ENCODE peak calls at places on chromosome 1, in six cellular contexts. U is thyroid gland, R is fibroblast of lung, W is NB4, M is thoracic aorta, L is heart right ventricle. K is an unnamed sample.

GRCh38 chr1:57986432-57986831 is 560.1 kb downstream of the OMA1 start:
- DNase-seq in M (no peak), W (peak), R (no peak), L (no peak), U (no peak), K (no peak)

GRCh38 chr1:65629788-65630187 is 162.9 kb upstream of the PDE4B start:
- DNase-seq in W (no peak), U (no peak), L (no peak), M (no peak), R (no peak), K (no peak)

GRCh38 chr1:248905949-248906740 is at the start of gene PGBD2:
- DNase-seq in W (peak), L (peak), M (peak), U (peak), R (peak), K (peak)

GRCh38 chr1:84225636-84226035 is 75.9 kb upstream of the SAMD13 start:
- DNase-seq in L (no peak), R (no peak), W (peak), M (no peak), U (no peak), K (no peak)

GRCh38 chr1:17510138-17510537 is 29.4 kb upstream of the ARHGEF10L start:
- DNase-seq in M (no peak), W (no peak), L (no peak), U (no peak), R (no peak), K (no peak)

GRCh38 chr1:66553846-66554245 is 19.9 kb downstream of the SGIP1 start:
- DNase-seq in M (no peak), U (no peak), R (peak), L (no peak), W (no peak), K (no peak)

GRCh38 chr1:244968431-244968830 is 104.1 kb upstream of the HNRNPU start:
- DNase-seq in U (no peak), W (no peak), M (no peak), L (no peak), R (no peak), K (no peak)

GRCh38 chr1:168509875-168510594 is 33.8 kb downstream of the XCL2 start:
- DNase-seq in W (no peak), R (no peak), L (no peak), U (no peak), M (no peak), K (no peak)

GRCh38 chr1:14661220-14661619 is 62.7 kb downstream of the KAZN start:
- DNase-seq in U (no peak), M (no peak), W (no peak), L (peak), R (peak), K (no peak)

GRCh38 chr1:189939967-189940366 is 537.7 kb downstream of the BRINP3 start:
- DNase-seq in U (no peak), W (no peak), M (no peak), L (no peak), R (peak), K (no peak)

GRCh38 chr1:35210306-35211112 is 17.6 kb upstream of the SFPQ start:
- DNase-seq in R (peak), U (no peak), W (no peak), L (peak), M (no peak), K (no peak)

GRCh38 chr1:218669431-218669830 is 324.3 kb downstream of the TGFB2 start:
- DNase-seq in R (peak), W (no peak), U (no peak), L (no peak), M (no peak), K (no peak)

GRCh38 chr1:29736582-29737188 is 500.4 kb downstream of the PTPRU start:
- DNase-seq in R (peak), M (no peak), U (peak), L (peak), W (peak), K (no peak)

GRCh38 chr1:10714337-10715114 is 81.9 kb downstream of the CASZ1 start:
- DNase-seq in R (peak), L (peak), M (no peak), U (peak), W (no peak), K (no peak)

GRCh38 chr1:39213511-39214002 is 9.1 kb downstream of the MACF1 start:
- DNase-seq in L (no peak), M (no peak), R (peak), W (no peak), U (no peak), K (no peak)

GRCh38 chr1:227889047-227889862 is 58.5 kb downstream of the WNT9A start:
- DNase-seq in W (no peak), R (no peak), L (no peak), M (no peak), U (no peak), K (no peak)

GRCh38 chr1:165116732-165117131 is 239.8 kb downstream of the LMX1A start:
- DNase-seq in L (no peak), M (no peak), R (peak), U (no peak), W (no peak), K (peak)

GRCh38 chr1:13965770-13966398 is 265.9 kb downstream of the PRDM2 start:
- DNase-seq in L (peak), U (peak), R (peak), M (no peak), W (peak), K (no peak)

GRCh38 chr1:203268901-203269653 is 36.2 kb upstream of the BTG2 start:
- DNase-seq in R (peak), L (no peak), U (peak), M (no peak), W (peak), K (no peak)

GRCh38 chr1:207454046-207454964 is at the start of gene CR2:
- DNase-seq in R (peak), L (no peak), M (no peak), U (peak), W (peak), K (no peak)

GRCh38 chr1:215682232-215682631 is 115.1 kb downstream of the KCTD3 start:
- DNase-seq in U (no peak), R (no peak), L (no peak), W (no peak), M (no peak), K (no peak)
- TF ChIP-seq CTCF in U (no peak), R (no peak), L (no peak), W (no peak), M (no peak), K (peak)

GRCh38 chr1:161039546-161039945 is 782 bp upstream of the TSTD1 start:
- DNase-seq in L (no peak), M (no peak), R (no peak), U (no peak), W (no peak), K (no peak)
- H3K4me3 ChIP-seq in L (no peak), M (no peak), R (no peak), U (no peak), W (no peak), K (no peak)

GRCh38 chr1:178189814-178190213 is 95.9 kb downstream of the RASAL2 start:
- DNase-seq in R (no peak), L (peak), W (peak), U (peak), M (no peak), K (no peak)
- TF ChIP-seq CTCF in R (peak), L (peak), W (peak), U (no peak), M (no peak), K (peak)

GRCh38 chr1:178862864-178863263 is 8.0 kb downstream of the ANGPTL1 start:
- DNase-seq in L (no peak), R (no peak), U (no peak), W (no peak), M (no peak), K (no peak)
- H3K4me3 ChIP-seq in L (no peak), R (no peak), U (no peak), W (no peak), M (no peak), K (no peak)

GRCh38 chr1:184116287-184116686 is 64.8 kb downstream of the TSEN15 start:
- DNase-seq in U (peak), L (no peak), W (no peak), R (no peak), M (no peak), K (no peak)

GRCh38 chr1:184114818-184115398 is 63.4 kb downstream of the TSEN15 start:
- DNase-seq in W (no peak), L (no peak), R (no peak), M (no peak), U (no peak), K (no peak)

GRCh38 chr1:184113251-184113650 is 61.7 kb downstream of the TSEN15 start:
- DNase-seq in U (no peak), R (peak), M (no peak), L (no peak), W (no peak), K (no peak)

GRCh38 chr1:184112176-184112948 is 60.8 kb downstream of the TSEN15 start:
- DNase-seq in U (no peak), M (no peak), R (no peak), W (no peak), L (no peak), K (no peak)

GRCh38 chr1:184110253-184111204 is 59.0 kb downstream of the TSEN15 start:
- DNase-seq in W (peak), L (no peak), M (no peak), R (no peak), U (no peak), K (no peak)
- TF ChIP-seq CTCF in W (no peak), L (no peak), M (no peak), R (no peak), U (no peak), K (no peak)

GRCh38 chr1:32334274-32334861 is 1.7 kb downstream of the MARCKSL1 start:
- DNase-seq in M (no peak), W (no peak), L (no peak), U (no peak), R (no peak), K (no peak)
- H3K4me3 ChIP-seq in M (peak), W (peak), L (peak), U (peak), R (peak), K (peak)

GRCh38 chr1:220983877-220984635 is 104.8 kb downstream of the HLX start:
- DNase-seq in U (peak), W (peak), R (no peak), L (no peak), M (no peak), K (no peak)
- TF ChIP-seq CTCF in U (no peak), W (peak), R (no peak), L (no peak), M (no peak), K (peak)

GRCh38 chr1:99784143-99784542 is 17.7 kb upstream of the FRRS1 start:
- DNase-seq in R (no peak), U (no peak), L (no peak), M (no peak), W (no peak), K (no peak)

GRCh38 chr1:99784809-99785255 is 18.4 kb upstream of the FRRS1 start:
- DNase-seq in R (no peak), M (no peak), U (no peak), W (no peak), L (no peak), K (no peak)

GRCh38 chr1:99781798-99782197 is 15.4 kb upstream of the FRRS1 start:
- DNase-seq in R (no peak), U (no peak), L (peak), M (no peak), W (no peak), K (no peak)

GRCh38 chr1:99782920-99783319 is 16.5 kb upstream of the FRRS1 start:
- DNase-seq in R (no peak), W (no peak), L (no peak), U (no peak), M (no peak), K (no peak)

GRCh38 chr1:99782397-99782796 is 16.0 kb upstream of the FRRS1 start:
- DNase-seq in W (no peak), L (no peak), M (no peak), R (no peak), U (no peak), K (no peak)
- H3K4me3 ChIP-seq in W (no peak), L (no peak), M (no peak), R (no peak), U (no peak), K (no peak)

DNA sequence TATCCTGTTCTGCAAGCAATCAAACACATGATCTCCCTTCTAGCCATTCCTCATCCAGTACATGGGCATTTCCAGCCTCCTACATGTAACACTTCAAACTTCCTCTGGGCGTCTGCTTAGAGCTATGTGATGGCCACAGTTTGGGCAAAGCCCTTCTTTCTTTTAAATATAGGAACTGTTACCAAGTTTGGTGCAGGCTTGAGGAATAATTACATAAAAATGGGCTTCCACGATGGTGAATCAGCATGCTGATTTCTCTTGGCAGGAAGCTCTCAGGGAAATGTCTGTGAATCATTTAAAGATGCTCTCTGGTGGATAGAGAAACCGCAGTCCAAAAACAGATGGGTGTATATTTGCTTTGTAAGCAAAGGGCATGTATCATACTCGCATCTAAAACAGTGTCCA is 176.9 kb upstream of the FMN2 start:
- DNase-seq in R (peak), W (no peak), M (no peak), L (no peak), U (no peak), K (peak)
- TF ChIP-seq CTCF in R (no peak), W (no peak), M (no peak), L (no peak), U (no peak), K (no peak)

GRCh38 chr1:222817529-222817928 is 2.7 kb downstream of the DISP1 start:
- DNase-seq in U (no peak), L (no peak), M (peak), W (peak), R (peak), K (peak)
- H3K4me3 ChIP-seq in U (no peak), L (no peak), M (no peak), W (no peak), R (peak), K (no peak)

K was measured in kidney epithelial cell.